ENCODE peak calls at places on chromosomes 7 and 10, in four cellular contexts. R is HepG2, G is GM12878, W is K562. K is an unnamed sample.

GRCh38 chr7:13946181-13946580 is 43.3 kb downstream of the ETV1 start:
- DNase-seq in R (no peak), G (no peak), W (no peak), K (no peak)

GRCh38 chr10:59079386-59080226 is 96.8 kb upstream of the PHYHIPL start:
- DNase-seq in R (peak; percentile 39), G (no peak), W (no peak), K (no peak)

GRCh38 chr7:24283900-24284698 is at the start of gene NPY:
- DNase-seq in R (no peak), G (no peak), W (no peak), K (peak; percentile 71)

GRCh38 chr7:32142649-32143048 is 72.4 kb upstream of the PDE1C start:
- DNase-seq in R (no peak), G (no peak), W (no peak), K (no peak)

GRCh38 chr10:110141747-110142625 is 65.4 kb upstream of the MXI1 start:
- DNase-seq in R (peak; percentile 18), G (no peak), W (no peak), K (no peak)

GRCh38 chr10:57983226-57983870 is 284.3 kb downstream of the IPMK start:
- DNase-seq in R (no peak), G (no peak), W (no peak), K (no peak)

GRCh38 chr7:77217474-77218185 is 18.0 kb upstream of the FGL2 start:
- DNase-seq in R (no peak), G (no peak), W (no peak), K (no peak)

GRCh38 chr10:4303045-4303444 is 518.0 kb upstream of the KLF6 start:
- DNase-seq in R (no peak), G (no peak), W (no peak), K (no peak)

GRCh38 chr10:3071405-3072198 is 4.3 kb downstream of the PFKP start:
- DNase-seq in R (no peak), G (no peak), W (no peak), K (no peak)

GRCh38 chr7:16295558-16295957 is 125.8 kb downstream of the CRPPA start:
- DNase-seq in R (no peak), G (no peak), W (no peak), K (no peak)

GRCh38 chr10:89206402-89207180 is 526 bp downstream of the CH25H start:
- DNase-seq in R (no peak), G (no peak), W (no peak), K (no peak)

GRCh38 chr7:37826825-37827224 is 21.6 kb upstream of the NME8 start:
- DNase-seq in R (no peak), G (no peak), W (no peak), K (no peak)

GRCh38 chr10:38027992-38028391 is 17.5 kb downstream of the ZNF33A start:
- DNase-seq in R (no peak), G (no peak), W (no peak), K (no peak)

GRCh38 chr7:5872326-5872725 is 8.3 kb upstream of the OCM start:
- DNase-seq in R (no peak), G (no peak), W (no peak), K (no peak)
- TF ChIP-seq ATF2 in R (no peak), G (no peak), W (no peak), K (no peak)

DNA sequence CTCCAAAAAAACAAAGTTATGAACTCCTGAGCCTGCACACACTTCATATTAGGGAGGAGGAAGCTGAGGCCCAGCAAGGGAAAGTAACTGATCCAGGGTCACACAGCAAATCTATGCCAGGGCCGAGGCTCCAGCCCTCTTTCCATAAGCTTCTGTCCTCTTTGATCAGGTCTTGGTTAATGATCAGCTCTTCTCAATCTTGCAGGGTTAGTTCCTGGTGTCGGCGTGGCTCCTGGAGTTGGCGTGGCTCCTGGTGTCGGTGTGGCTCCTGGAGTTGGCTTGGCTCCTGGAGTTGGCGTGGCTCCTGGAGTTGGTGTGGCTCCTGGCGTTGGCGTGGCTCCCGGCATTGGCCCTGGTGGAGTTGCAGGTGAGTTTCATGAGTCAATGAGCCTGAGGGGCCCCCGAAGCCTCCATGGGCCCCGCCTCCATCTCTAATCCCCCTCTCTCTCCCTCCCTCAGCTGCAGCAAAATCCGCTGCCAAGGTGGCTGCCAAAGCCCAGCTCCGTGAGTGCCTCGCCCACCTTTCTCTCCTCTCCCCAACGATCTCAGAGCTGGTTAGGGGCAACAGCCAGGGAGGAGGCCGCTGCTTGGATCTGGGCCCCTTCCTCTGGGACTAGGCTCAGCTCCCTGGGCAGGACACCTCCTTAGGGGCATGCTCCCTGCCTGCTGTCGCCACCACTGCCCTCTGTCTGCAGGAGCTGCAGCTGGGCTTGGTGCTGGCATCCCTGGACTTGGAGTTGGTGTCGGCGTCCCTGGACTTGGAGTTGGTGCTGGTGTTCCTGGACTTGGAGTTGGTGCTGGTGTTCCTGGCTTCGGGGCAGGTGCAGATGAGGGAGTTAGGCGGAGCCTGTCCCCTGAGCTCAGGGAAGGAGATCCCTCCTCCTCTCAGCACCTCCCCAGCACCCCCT is 23.7 kb upstream of the LIMK1 start:
- DNase-seq in R (no peak), G (no peak), W (no peak), K (no peak)
- TF ChIP-seq CBX5 in R (no peak), G (no peak), W (no peak), K (no peak)

GRCh38 chr7:158396982-158397862 is 190.4 kb downstream of the PTPRN2 start:
- DNase-seq in R (peak; percentile 34), G (no peak), W (no peak), K (no peak)
- TF ChIP-seq ATF2 in R (no peak), G (no peak), W (no peak), K (no peak)

GRCh38 chr7:47405286-47405904 is 176.5 kb downstream of the TNS3 start:
- DNase-seq in R (no peak), G (no peak), W (no peak), K (no peak)

GRCh38 chr7:47406766-47407129 is 175.2 kb downstream of the TNS3 start:
- DNase-seq in R (no peak), G (no peak), W (no peak), K (no peak)

GRCh38 chr7:47407136-47407535 is 174.8 kb downstream of the TNS3 start:
- DNase-seq in R (no peak), G (no peak), W (no peak), K (no peak)

GRCh38 chr7:47407821-47408674 is 173.9 kb downstream of the TNS3 start:
- DNase-seq in R (no peak), G (no peak), W (peak; percentile 21), K (no peak)

DNA sequence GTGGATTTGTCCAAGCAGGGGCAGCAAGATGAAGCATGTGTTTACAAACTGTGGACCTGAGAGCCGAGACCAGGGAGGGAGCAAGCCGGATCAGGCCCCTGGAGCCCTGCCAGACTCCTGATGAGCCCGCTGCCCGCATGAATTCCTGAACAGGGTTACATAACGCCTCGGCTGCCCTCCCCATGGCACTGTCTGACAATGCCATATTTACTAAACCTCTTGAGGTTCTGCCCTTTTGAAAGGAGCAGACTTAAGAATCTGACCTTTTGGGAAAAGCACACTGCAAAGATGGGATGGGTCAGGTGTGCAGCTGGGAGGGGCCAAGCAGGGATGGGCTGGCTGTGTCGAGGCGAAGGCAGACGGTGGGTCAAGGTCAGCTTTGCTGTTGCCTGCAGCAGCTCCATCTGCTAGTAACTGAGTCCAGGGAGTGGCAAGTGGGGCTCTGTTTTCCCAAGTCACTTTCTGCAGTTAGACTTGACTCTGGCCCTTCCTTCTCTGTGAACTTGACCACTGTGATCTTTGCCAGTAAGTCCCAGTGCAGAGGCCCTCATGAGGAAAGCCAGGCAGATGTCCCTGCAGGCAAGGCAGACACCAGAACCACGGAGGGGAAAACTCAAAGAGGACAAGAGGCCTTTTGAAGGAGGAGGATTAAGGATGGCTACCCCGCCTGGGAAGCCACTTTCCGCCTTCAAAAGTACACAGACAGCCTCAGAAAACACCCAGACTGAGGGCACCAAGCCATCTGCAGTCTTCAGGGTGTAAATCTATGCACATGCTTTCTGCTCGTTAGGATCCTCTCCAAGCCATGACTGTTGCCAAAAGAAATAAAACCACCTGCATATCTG is 175.8 kb downstream of the TNS3 start:
- DNase-seq in R (peak; percentile 63), G (no peak), W (no peak), K (no peak)
- TF ChIP-seq CBX5 in R (no peak), G (no peak), W (no peak), K (no peak)

DNA sequence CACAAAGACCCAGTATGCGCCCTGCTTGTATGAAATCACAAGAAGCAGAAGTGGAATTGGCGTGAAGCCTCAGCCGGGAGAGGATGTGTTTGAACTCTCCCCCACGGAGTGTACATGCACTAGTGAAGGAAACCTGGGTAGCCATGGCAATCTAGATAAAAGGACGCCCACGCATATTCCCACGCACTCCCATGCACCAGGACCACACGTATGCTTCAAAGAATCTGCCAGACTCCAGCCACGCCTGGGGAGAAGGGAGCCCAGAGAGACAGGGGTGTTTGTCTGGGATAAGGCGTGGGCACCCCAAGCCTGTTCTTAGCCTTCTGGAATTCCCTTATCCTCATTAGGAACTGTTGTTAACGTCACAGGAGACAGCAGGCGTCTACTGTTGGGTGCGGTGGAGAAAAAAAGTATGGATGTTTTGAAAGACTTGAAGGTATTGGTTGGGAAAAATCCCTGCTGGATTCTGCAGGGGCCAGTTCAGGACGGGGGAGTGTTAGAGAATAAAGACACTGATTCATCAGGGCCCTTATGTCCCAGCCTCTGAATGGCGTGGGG is 28.9 kb upstream of the ECHDC3 start:
- DNase-seq in R (no peak), G (peak; percentile 59), W (peak; percentile 73), K (no peak)
- TF ChIP-seq ATF2 in R (no peak), G (peak; percentile 76), W (no peak), K (no peak)